ENCODE peak calls at places on chromosomes 12 and 14, in four cellular contexts. N is ovary, M is sigmoid colon, C is K562. Q is an unnamed sample.

GRCh38 chr14:29601559-29602109 is 326.0 kb downstream of the PRKD1 start:
- DNase-seq in N (no peak), M (no peak), C (no peak), Q (no peak)

GRCh38 chr12:42296503-42297109 is 29.3 kb downstream of the ZCRB1 start:
- DNase-seq in N (no peak), M (no peak), C (peak), Q (no peak)

GRCh38 chr14:50607181-50607580 is 47.2 kb downstream of the ATL1 start:
- DNase-seq in N (no peak), M (no peak), C (no peak), Q (no peak)

GRCh38 chr14:23123419-23123818 is 4.4 kb upstream of the CEBPE start:
- DNase-seq in N (peak), M (peak), C (peak), Q (peak)

GRCh38 chr12:119444462-119445044 is 110.0 kb downstream of the CCDC60 start:
- DNase-seq in N (no peak), M (no peak), C (peak), Q (peak)

GRCh38 chr14:76955575-76956252 is 72.8 kb downstream of the IRF2BPL start:
- DNase-seq in N (no peak), M (no peak), C (no peak), Q (no peak)

GRCh38 chr12:12502813-12503146 is 59.9 kb downstream of the DUSP16 start:
- DNase-seq in N (no peak), M (no peak), C (no peak), Q (no peak)

GRCh38 chr12:62873116-62873825 is 61.7 kb downstream of the PPM1H start:
- DNase-seq in N (no peak), M (no peak), C (no peak), Q (no peak)

GRCh38 chr12:15629108-15629507 is 160.1 kb downstream of the EPS8 start:
- DNase-seq in N (peak), M (peak), C (no peak), Q (peak)

GRCh38 chr14:80095623-80096022 is 115.7 kb downstream of the DIO2 start:
- DNase-seq in N (no peak), M (no peak), C (no peak), Q (no peak)

GRCh38 chr12:5773550-5773949 is 171.5 kb downstream of the ANO2 start:
- DNase-seq in N (no peak), M (no peak), C (no peak), Q (no peak)

GRCh38 chr12:120388711-120389431 is 19.9 kb upstream of the MSI1 start:
- DNase-seq in N (no peak), M (no peak), C (no peak), Q (no peak)

GRCh38 chr14:100747021-100747586 is 20.4 kb downstream of the DLK1 start:
- DNase-seq in N (no peak), M (peak), C (no peak), Q (no peak)

GRCh38 chr12:118397693-118398440 is 21.5 kb downstream of the SUDS3 start:
- DNase-seq in N (no peak), M (no peak), C (no peak), Q (no peak)

GRCh38 chr12:12018454-12018853 is 52.3 kb upstream of the BCL2L14 start:
- DNase-seq in N (no peak), M (peak), C (no peak), Q (no peak)

GRCh38 chr12:96587691-96588090 is 98.3 kb downstream of the CFAP54 start:
- DNase-seq in N (no peak), M (no peak), C (no peak), Q (no peak)

GRCh38 chr14:106691601-106692291 is 1165.4 kb downstream of the TMEM121 start:
- DNase-seq in N (peak), M (no peak), C (peak), Q (peak)

GRCh38 chr12:94172031-94172430 is 23.7 kb downstream of the PLXNC1 start:
- DNase-seq in N (no peak), M (no peak), C (no peak), Q (peak)

GRCh38 chr14:50007123-50007903 is 109.1 kb downstream of the VCPKMT start:
- DNase-seq in N (no peak), M (no peak), C (no peak), Q (peak)

GRCh38 chr12:75951399-75952228 is 80.0 kb downstream of the PHLDA1 start:
- DNase-seq in N (no peak), M (no peak), C (no peak), Q (no peak)

GRCh38 chr12:113055594-113056380 is 743 bp upstream of the DTX1 start:
- DNase-seq in N (no peak), M (no peak), C (no peak), Q (no peak)

DNA sequence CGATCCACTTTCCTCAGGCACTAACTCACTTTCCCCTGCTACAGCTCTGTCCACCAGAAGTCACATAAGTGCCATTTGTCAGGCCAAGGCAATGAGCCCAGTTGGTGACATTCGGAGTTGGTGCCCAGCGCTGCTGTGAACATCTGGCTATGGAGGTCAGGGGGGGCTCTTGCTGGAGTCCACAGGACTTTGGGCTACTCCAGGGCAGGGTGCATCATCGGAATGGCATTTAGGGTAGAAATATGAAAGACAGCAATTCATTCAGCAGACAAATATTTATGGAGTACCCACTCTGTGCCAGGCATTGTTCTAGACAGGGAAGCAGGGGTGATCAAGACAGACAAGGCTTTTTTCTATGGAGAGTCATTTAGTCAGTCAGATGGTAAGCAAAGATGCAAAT is 1.5 kb upstream of the PPP1CC start:
- DNase-seq in N (no peak), M (peak), C (no peak), Q (no peak)
- H3K4me3 ChIP-seq in N (no peak), M (no peak), C (no peak), Q (no peak)

GRCh38 chr12:1934068-1934467 is 15.6 kb upstream of the CACNA2D4 start:
- DNase-seq in N (no peak), M (no peak), C (no peak), Q (no peak)

GRCh38 chr12:1933342-1933992 is 15.0 kb upstream of the CACNA2D4 start:
- DNase-seq in N (no peak), M (peak), C (no peak), Q (no peak)

GRCh38 chr12:1935242-1935641 is 16.8 kb upstream of the CACNA2D4 start:
- DNase-seq in N (no peak), M (peak), C (no peak), Q (no peak)

GRCh38 chr12:1935700-1936378 is 17.4 kb upstream of the CACNA2D4 start:
- DNase-seq in N (no peak), M (peak), C (no peak), Q (no peak)

DNA sequence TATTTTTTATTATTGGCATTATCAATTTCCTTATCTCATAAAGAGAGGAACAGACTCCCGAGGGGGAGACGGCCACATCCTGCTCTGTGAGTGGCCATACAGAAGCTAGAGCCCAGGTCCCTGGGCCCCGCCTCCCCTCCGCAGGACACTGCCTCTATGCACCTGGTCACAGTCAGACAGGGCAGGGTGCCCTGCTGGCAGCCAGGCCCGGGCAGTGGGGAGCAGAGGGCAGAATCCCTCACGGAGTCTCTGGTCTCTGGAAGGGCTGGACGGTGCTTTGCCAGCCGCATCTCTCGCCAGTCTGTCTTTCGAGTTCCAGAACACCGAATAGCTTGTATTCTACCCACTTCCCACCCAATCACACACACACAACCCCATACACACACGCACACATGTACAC is 16.4 kb upstream of the CACNA2D4 start:
- DNase-seq in N (no peak), M (peak), C (no peak), Q (no peak)
- H3K27ac ChIP-seq in N (no peak), M (no peak), C (no peak), Q (no peak)

GRCh38 chr12:110108309-110109036 is 15.7 kb upstream of the IFT81 start:
- DNase-seq in N (no peak), M (no peak), C (no peak), Q (no peak)

GRCh38 chr12:110109837-110110535 is 14.2 kb upstream of the IFT81 start:
- DNase-seq in N (no peak), M (no peak), C (no peak), Q (no peak)

GRCh38 chr12:110105961-110106540 is 18.1 kb upstream of the IFT81 start:
- DNase-seq in N (no peak), M (peak), C (no peak), Q (no peak)

GRCh38 chr12:110109037-110109836 is 14.9 kb upstream of the IFT81 start:
- DNase-seq in N (peak), M (peak), C (peak), Q (peak)

GRCh38 chr12:110107369-110108281 is 16.5 kb upstream of the IFT81 start:
- DNase-seq in N (peak), M (peak), C (no peak), Q (peak)
- TF ChIP-seq EP300 in N (no peak), M (peak), C (no peak), Q (no peak)

GRCh38 chr14:94387051-94388026 is 1.1 kb downstream of the SERPINA1 start:
- DNase-seq in N (no peak), M (peak), C (no peak), Q (no peak)
- H3K4me3 ChIP-seq in N (no peak), M (no peak), C (no peak), Q (no peak)

GRCh38 chr12:105214141-105214540 is 21.8 kb downstream of the APPL2 start:
- DNase-seq in N (no peak), M (no peak), C (no peak), Q (no peak)

GRCh38 chr12:105218434-105218833 is 17.5 kb downstream of the APPL2 start:
- DNase-seq in N (no peak), M (no peak), C (no peak), Q (no peak)

GRCh38 chr12:105219261-105220018 is 16.5 kb downstream of the APPL2 start:
- DNase-seq in N (no peak), M (no peak), C (no peak), Q (no peak)

GRCh38 chr12:105212431-105212830 is 23.5 kb downstream of the APPL2 start:
- DNase-seq in N (no peak), M (no peak), C (no peak), Q (no peak)

DNA sequence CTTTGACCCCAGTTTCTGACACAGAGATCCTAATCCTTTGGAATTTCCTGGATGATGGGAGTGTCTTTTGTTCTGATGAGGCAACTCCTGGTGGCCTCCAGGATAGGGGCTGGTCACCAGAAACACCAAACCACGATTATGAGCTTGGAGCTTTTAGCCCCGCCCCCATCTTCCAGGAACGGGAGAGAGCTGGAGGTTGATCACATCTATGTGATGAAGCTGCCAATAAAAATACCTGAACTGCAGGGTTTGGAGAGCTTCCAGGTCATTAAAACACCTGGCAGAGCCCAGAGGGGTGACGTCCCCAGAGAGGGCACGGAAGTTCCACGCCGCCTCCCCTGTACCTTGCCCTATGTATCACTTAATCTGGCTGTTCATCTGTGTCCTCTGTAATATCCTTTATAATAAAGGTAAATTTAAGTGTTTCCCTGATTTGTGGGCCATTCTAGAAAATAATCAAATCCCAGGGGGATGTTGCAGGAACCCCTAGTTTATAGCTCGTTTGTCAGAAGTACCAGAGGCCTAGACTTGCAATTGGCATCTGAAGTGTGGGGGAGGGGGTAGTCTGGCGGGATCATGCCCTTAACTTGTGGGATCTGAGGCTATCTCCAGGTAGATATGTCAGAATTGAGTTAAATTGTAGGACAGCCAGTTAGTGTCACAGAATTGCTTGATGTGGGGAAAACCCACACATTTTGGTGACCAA is 21.2 kb downstream of the APPL2 start:
- DNase-seq in N (no peak), M (no peak), C (no peak), Q (peak)
- H3K27ac ChIP-seq in N (no peak), M (no peak), C (no peak), Q (peak)